ENCODE peak calls at places on chromosomes 3 and 15, in four cellular contexts. T is anterior cingulate cortex; S is GM12865; O is activated CD8-positive, alpha-beta memory T cell treated with anti-CD3 and anti-CD28 coated beads for 48 hours. M is an unnamed sample.

GRCh38 chr15:97623091-97623661 is 337.3 kb upstream of the ARRDC4 start:
- DNase-seq in T (no peak), S (no peak), O (no peak), M (no peak)

GRCh38 chr3:119418641-119419040 is 44.8 kb downstream of the TMEM39A start:
- DNase-seq in T (no peak), S (no peak), O (no peak), M (no peak)

GRCh38 chr3:190210608-190211007 is 89.9 kb upstream of the P3H2 start:
- DNase-seq in T (no peak), S (peak; percentile 73), O (no peak), M (no peak)

GRCh38 chr3:87333393-87333892 is 57.1 kb upstream of the POU1F1 start:
- DNase-seq in T (no peak), S (no peak), O (no peak), M (no peak)

GRCh38 chr3:190810957-190811356 is 51.5 kb downstream of the GMNC start:
- DNase-seq in T (no peak), S (no peak), O (no peak), M (no peak)

GRCh38 chr15:38662398-38662797 is 97.8 kb upstream of the RASGRP1 start:
- DNase-seq in T (no peak), S (peak; percentile 45), O (no peak), M (no peak)

GRCh38 chr3:141242035-141242721 is 10.6 kb downstream of the PXYLP1 start:
- DNase-seq in T (no peak), S (no peak), O (no peak), M (no peak)

GRCh38 chr3:39485547-39485946 is 18.1 kb downstream of the MOBP start:
- DNase-seq in T (no peak), S (no peak), O (no peak), M (no peak)

GRCh38 chr3:59016930-59017616 is 32.8 kb downstream of the CFAP20DC start:
- DNase-seq in T (no peak), S (no peak), O (no peak), M (no peak)

GRCh38 chr3:122409392-122409791 is 6.5 kb downstream of the WDR5B start:
- DNase-seq in T (no peak), S (no peak), O (no peak), M (no peak)

GRCh38 chr3:120449701-120450216 is 1.0 kb downstream of the FSTL1 start:
- DNase-seq in T (no peak), S (no peak), O (no peak), M (no peak)

GRCh38 chr3:147419062-147419701 is 10.0 kb downstream of the ZIC1 start:
- DNase-seq in T (peak; percentile 95), S (peak; percentile 39), O (no peak), M (no peak)

GRCh38 chr3:165192610-165193192 is 3.5 kb downstream of the SLITRK3 start:
- DNase-seq in T (peak; percentile 52), S (no peak), O (no peak), M (no peak)

GRCh38 chr15:63640146-63640545 is 43.0 kb downstream of the FBXL22 start:
- DNase-seq in T (no peak), S (no peak), O (no peak), M (no peak)

GRCh38 chr15:88018865-88019626 is 237.5 kb downstream of the NTRK3 start:
- DNase-seq in T (no peak), S (no peak), O (no peak), M (no peak)

GRCh38 chr3:9301798-9302197 is 52.4 kb upstream of the SRGAP3 start:
- DNase-seq in T (no peak), S (no peak), O (no peak), M (no peak)

GRCh38 chr3:187919535-187919934 is 174.3 kb upstream of the BCL6 start:
- DNase-seq in T (no peak), S (peak; percentile 27), O (no peak), M (no peak)

GRCh38 chr3:126850370-126851085 is 132.4 kb upstream of the PLXNA1 start:
- DNase-seq in T (no peak), S (no peak), O (no peak), M (peak; percentile 62)

GRCh38 chr3:10334461-10334860 is 13.5 kb upstream of the SEC13 start:
- DNase-seq in T (peak; percentile 27), S (no peak), O (no peak), M (no peak)

GRCh38 chr3:43296565-43296964 is 10.2 kb downstream of the SNRK start:
- DNase-seq in T (no peak), S (peak; percentile 66), O (peak; percentile 22), M (no peak)

GRCh38 chr3:107824822-107825371 is 265.9 kb downstream of the CD47 start:
- DNase-seq in T (no peak), S (no peak), O (no peak), M (no peak)

GRCh38 chr3:126412841-126413692 is 18.4 kb downstream of the CFAP100 start:
- DNase-seq in T (no peak), S (no peak), O (no peak), M (no peak)

GRCh38 chr3:46030626-46031025 is 3.3 kb upstream of the XCR1 start:
- DNase-seq in T (no peak), S (no peak), O (no peak), M (no peak)

GRCh38 chr3:187567741-187568140 is 102.5 kb downstream of the SST start:
- DNase-seq in T (no peak), S (no peak), O (no peak), M (no peak)

GRCh38 chr3:186772281-186772885 is 11.0 kb upstream of the EIF4A2 start:
- DNase-seq in T (peak; percentile 31), S (no peak), O (no peak), M (no peak)

GRCh38 chr15:63923993-63924950 is 90.5 kb upstream of the HERC1 start:
- DNase-seq in T (no peak), S (peak; percentile 45), O (no peak), M (no peak)

GRCh38 chr15:97902140-97902780 is 58.2 kb upstream of the ARRDC4 start:
- DNase-seq in T (no peak), S (no peak), O (no peak), M (no peak)

GRCh38 chr3:49984424-49984823 is 44.5 kb downstream of the RBM6 start:
- DNase-seq in T (no peak), S (no peak), O (no peak), M (no peak)

GRCh38 chr15:60727260-60727659 is 248.3 kb upstream of the ICE2 start:
- DNase-seq in T (no peak), S (no peak), O (no peak), M (no peak)

GRCh38 chr3:128316456-128316855 is 150.2 kb downstream of the DNAJB8 start:
- DNase-seq in T (no peak), S (no peak), O (peak; percentile 2), M (no peak)

GRCh38 chr3:38614651-38615352 is 34.7 kb downstream of the SCN5A start:
- DNase-seq in T (no peak), S (no peak), O (no peak), M (no peak)

GRCh38 chr3:129016725-129017530 is 15.8 kb downstream of the EFCC1 start:
- DNase-seq in T (no peak), S (peak; percentile 90), O (no peak), M (no peak)

GRCh38 chr15:40782609-40783227 is 12.9 kb downstream of the C15orf62 start:
- DNase-seq in T (no peak), S (peak; percentile 86), O (peak; percentile 43), M (no peak)

GRCh38 chr3:130896101-130896500 is 2.2 kb downstream of the ATP2C1 start:
- DNase-seq in T (no peak), S (peak; percentile 56), O (no peak), M (no peak)

GRCh38 chr3:15797600-15798303 is at the start of gene ANKRD28:
- DNase-seq in T (no peak), S (peak; percentile 55), O (no peak), M (no peak)

M was measured in mesothelial cell of epicardium.